ENCODE peak calls at places on chromosome 1, in eight cellular contexts. N is A549, Y is adrenal gland, G is fibroblast of pulmonary artery, L is neural crest cell, O is cardiac muscle cell, R is AG09309, M is cardiac fibroblast. J is an unnamed sample.

GRCh38 chr1:247358920-247359319 is 27.3 kb upstream of the ZNF496 start:
- DNase-seq in R (no peak), Y (peak; percentile 42), G (peak; percentile 51), M (peak; percentile 81), O (no peak), N (no peak), L (no peak), J (no peak)

GRCh38 chr1:235079443-235079967 is 49.1 kb downstream of the TOMM20 start:
- DNase-seq in N (peak; percentile 72), M (peak; percentile 70), Y (no peak), L (no peak), O (no peak), R (no peak), G (no peak), J (no peak)

GRCh38 chr1:111203681-111204210 is 3.3 kb upstream of the DENND2D start:
- DNase-seq in N (no peak), O (no peak), R (no peak), M (peak; percentile 27), L (no peak), Y (peak; percentile 86), G (peak; percentile 39), J (no peak)

GRCh38 chr1:53331446-53332187 is 3.7 kb upstream of the LRP8 start:
- DNase-seq in N (no peak), L (no peak), R (no peak), M (no peak), G (no peak), O (no peak), Y (no peak), J (no peak)

GRCh38 chr1:31930827-31931226 is 7.3 kb downstream of the PTP4A2 start:
- DNase-seq in M (no peak), R (no peak), O (no peak), G (no peak), L (no peak), N (no peak), Y (no peak), J (no peak)

GRCh38 chr1:108692724-108693655 is 880 bp downstream of the PRPF38B start:
- DNase-seq in M (peak; percentile 79), Y (peak; percentile 49), N (peak; percentile 71), R (peak; percentile 18), G (peak; percentile 79), O (peak; percentile 48), L (no peak), J (peak; percentile 40)

GRCh38 chr1:114676115-114676514 is 6.3 kb upstream of the DENND2C start:
- DNase-seq in R (no peak), M (no peak), Y (no peak), L (no peak), G (no peak), N (no peak), O (no peak), J (no peak)

GRCh38 chr1:88302843-88303486 is 381.1 kb upstream of the PKN2 start:
- DNase-seq in R (no peak), G (peak; percentile 61), N (peak; percentile 17), L (no peak), M (peak; percentile 43), O (peak; percentile 64), Y (peak; percentile 23), J (peak; percentile 7)

GRCh38 chr1:156464825-156465452 is 35.6 kb downstream of the MEF2D start:
- DNase-seq in G (no peak), R (no peak), M (peak; percentile 76), L (no peak), O (no peak), N (no peak), Y (peak; percentile 28), J (no peak)

GRCh38 chr1:10328534-10328933 is 70.3 kb upstream of the PGD start:
- DNase-seq in L (no peak), O (no peak), G (no peak), N (no peak), R (no peak), M (no peak), Y (no peak), J (no peak)

GRCh38 chr1:92125204-92125603 is 45.1 kb downstream of the BTBD8 start:
- DNase-seq in N (no peak), G (no peak), O (no peak), M (no peak), L (no peak), R (no peak), Y (no peak), J (no peak)

GRCh38 chr1:160645386-160646063 is 1.3 kb downstream of the SLAMF1 start:
- DNase-seq in L (no peak), G (no peak), O (no peak), R (no peak), M (no peak), Y (no peak), N (no peak), J (no peak)

GRCh38 chr1:228373004-228373680 is 33.5 kb downstream of the TRIM11 start:
- DNase-seq in M (no peak), N (no peak), O (no peak), G (no peak), R (no peak), Y (no peak), L (no peak), J (no peak)

GRCh38 chr1:61337037-61337436 is 254.7 kb downstream of the NFIA start:
- DNase-seq in N (peak; percentile 41), Y (no peak), G (no peak), R (no peak), O (no peak), L (no peak), M (peak; percentile 37), J (no peak)

GRCh38 chr1:22234631-22235030 is 91.7 kb upstream of the WNT4 start:
- DNase-seq in O (no peak), Y (no peak), M (no peak), L (no peak), G (no peak), N (no peak), R (no peak), J (no peak)

GRCh38 chr1:22231068-22231593 is 88.2 kb upstream of the WNT4 start:
- DNase-seq in L (no peak), O (no peak), M (no peak), G (no peak), N (no peak), R (no peak), Y (no peak), J (no peak)

GRCh38 chr1:22228505-22228911 is 85.6 kb upstream of the WNT4 start:
- DNase-seq in L (no peak), M (no peak), Y (no peak), G (no peak), O (no peak), R (no peak), N (peak; percentile 36), J (no peak)

GRCh38 chr1:22229374-22229773 is 86.5 kb upstream of the WNT4 start:
- DNase-seq in O (no peak), Y (peak; percentile 39), L (no peak), G (peak; percentile 43), N (peak; percentile 64), M (peak; percentile 77), R (no peak), J (no peak)

DNA sequence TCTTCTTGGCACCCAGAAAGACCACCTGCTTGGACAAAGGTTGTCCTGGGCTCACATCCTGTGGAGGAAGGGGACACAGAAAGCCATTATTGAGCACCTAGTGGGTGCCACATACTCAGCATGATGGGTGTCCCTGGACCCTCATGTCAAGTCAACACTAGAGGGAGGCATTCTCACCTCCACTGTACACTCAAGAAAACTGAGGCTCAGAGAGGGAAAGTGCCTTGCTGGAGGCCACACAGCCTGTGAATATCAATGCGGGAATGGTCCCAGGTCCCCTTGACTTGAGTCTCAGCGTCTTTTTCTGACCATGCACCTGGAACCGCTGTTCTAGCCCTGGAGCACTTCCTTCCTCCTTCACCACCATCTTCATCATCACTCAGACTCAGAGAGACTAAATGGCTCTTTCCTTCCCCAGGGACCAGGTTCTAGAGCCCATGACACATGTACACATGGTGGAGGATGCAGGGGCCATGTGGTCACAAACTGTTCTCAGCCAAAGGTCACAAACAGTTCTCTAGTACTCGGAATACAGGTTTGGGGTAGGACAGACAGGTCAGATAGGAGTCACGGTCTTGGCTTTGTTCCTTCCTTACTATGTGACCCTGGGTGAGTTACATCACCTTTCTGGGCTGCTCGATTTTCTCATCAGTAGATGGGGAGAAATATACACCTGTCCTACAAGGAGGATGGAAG is 89.2 kb upstream of the WNT4 start:
- DNase-seq in L (no peak), O (no peak), R (no peak), Y (no peak), N (peak; percentile 19), M (no peak), G (no peak), J (no peak)
- TF ChIP-seq CTCF in L (no peak), O (no peak), R (peak; percentile 8), Y (no peak), N (no peak), M (peak; percentile 7), G (no peak), J (no peak)

GRCh38 chr1:184574588-184574987 is 180.1 kb downstream of the EDEM3 start:
- DNase-seq in G (no peak), R (no peak), N (no peak), Y (no peak), M (no peak), L (no peak), O (no peak), J (no peak)

DNA sequence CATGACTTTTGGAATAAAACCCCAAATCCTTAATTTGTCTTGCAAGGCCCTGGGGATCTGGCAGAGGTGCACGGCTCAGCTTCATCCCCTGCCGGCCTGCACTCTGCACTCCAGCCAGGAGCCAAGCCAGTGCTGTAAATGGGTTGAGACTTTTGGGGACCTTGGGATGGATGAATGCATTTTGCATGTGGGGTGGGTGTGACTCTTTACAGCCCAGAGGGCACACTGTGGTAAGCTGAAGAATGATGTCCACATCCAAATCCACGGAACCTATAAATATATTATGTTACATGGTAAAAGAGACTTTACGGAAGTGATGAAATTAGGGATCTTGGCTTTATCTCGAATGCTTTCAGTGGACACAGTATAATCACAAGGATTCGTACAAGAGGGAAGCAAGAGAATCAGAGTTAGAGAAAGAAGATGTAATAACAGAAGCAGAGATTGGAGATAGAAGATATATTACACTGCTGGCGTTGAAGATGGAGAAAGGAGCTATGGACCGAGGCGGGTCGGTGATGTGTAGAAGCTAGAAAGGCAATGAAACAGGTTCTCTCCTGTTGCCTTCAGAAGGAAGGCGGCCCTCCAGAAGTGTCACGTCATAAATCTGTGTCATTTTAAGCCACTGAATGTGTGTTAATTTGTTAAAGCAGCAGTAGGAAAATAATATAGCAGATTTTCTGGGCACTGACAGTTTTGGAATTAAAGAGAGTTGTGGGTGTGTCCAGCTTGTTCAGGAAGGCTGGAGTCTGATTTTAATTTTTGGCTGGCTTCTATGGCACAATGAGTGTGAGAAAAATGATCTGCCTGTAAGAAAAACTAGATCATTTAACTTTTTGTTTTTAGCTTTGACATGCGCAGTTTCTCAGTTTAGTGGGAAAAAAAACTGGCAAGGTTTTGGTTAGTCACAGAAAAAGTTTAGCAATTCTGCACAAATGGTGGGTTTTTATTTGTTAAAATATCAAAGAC is 177.6 kb downstream of the EDEM3 start:
- DNase-seq in N (no peak), M (no peak), R (no peak), O (no peak), G (no peak), Y (no peak), L (no peak), J (no peak)
- TF ChIP-seq CTCF in N (no peak), M (no peak), R (no peak), O (no peak), G (no peak), Y (no peak), L (no peak), J (peak; percentile 1)

GRCh38 chr1:118692143-118692542 is 296.0 kb downstream of the TBX15 start:
- DNase-seq in O (no peak), L (no peak), Y (no peak), N (no peak), R (no peak), G (no peak), M (no peak), J (no peak)
- TF ChIP-seq CTCF in O (no peak), L (no peak), Y (no peak), N (no peak), R (no peak), G (no peak), M (no peak), J (no peak)

GRCh38 chr1:210681158-210681557 is 352.5 kb downstream of the HHAT start:
- DNase-seq in Y (no peak), O (no peak), R (no peak), N (no peak), G (no peak), L (no peak), M (no peak), J (no peak)
- TF ChIP-seq CTCF in Y (no peak), O (no peak), R (no peak), N (no peak), G (no peak), L (no peak), M (no peak), J (no peak)